ENCODE peak calls at places on chromosomes 12 and 14, in seven cellular contexts. N is Kasumi-1; U is RPMI7951; Q is kidney epithelial cell; E is glutamatergic neuron; L is activated CD4-positive, alpha-beta T cell treated with anti-CD3 and anti-CD28 coated beads, Interleukin-2, amount 50 U/mL, for 1 hour; S is Panc1. Z is an unnamed sample.

GRCh38 chr12:115012861-115013667 is 329.1 kb upstream of the TBX3 start:
- DNase-seq in Q (no peak), S (no peak), E (peak; percentile 16), L (no peak), N (no peak), U (no peak), Z (no peak)

GRCh38 chr12:1131811-1132224 is 140.8 kb downstream of the ERC1 start:
- DNase-seq in Q (no peak), S (no peak), E (no peak), U (peak; percentile 2), N (no peak), L (no peak), Z (no peak)

GRCh38 chr14:24082411-24083080 is 11.2 kb downstream of the CPNE6 start:
- DNase-seq in E (no peak), S (no peak), Q (no peak), U (no peak), N (no peak), L (no peak), Z (no peak)

GRCh38 chr12:122116707-122117535 is 38.4 kb downstream of the MLXIP start:
- DNase-seq in E (no peak), U (peak; percentile 49), S (no peak), N (no peak), Q (no peak), L (no peak), Z (no peak)

GRCh38 chr14:81166126-81166525 is 54.6 kb downstream of the GTF2A1 start:
- DNase-seq in L (no peak), N (no peak), U (no peak), Q (no peak), S (no peak), E (no peak), Z (no peak)

GRCh38 chr12:101813117-101813516 is 17.6 kb downstream of the GNPTAB start:
- DNase-seq in U (no peak), S (no peak), N (no peak), Q (no peak), E (no peak), L (no peak), Z (no peak)

GRCh38 chr12:63968685-63969084 is 124.2 kb downstream of the SRGAP1 start:
- DNase-seq in S (no peak), U (no peak), N (no peak), Q (no peak), L (no peak), E (no peak), Z (no peak)

GRCh38 chr12:20596036-20596435 is 99.1 kb upstream of the SLCO1C1 start:
- DNase-seq in E (no peak), U (no peak), S (no peak), Q (no peak), N (no peak), L (no peak), Z (no peak)

GRCh38 chr12:6171409-6172015 is 28.7 kb upstream of the CD9 start:
- DNase-seq in N (no peak), E (no peak), S (no peak), Q (no peak), L (no peak), U (no peak), Z (no peak)

GRCh38 chr12:57552692-57553321 is 3.0 kb downstream of the KIF5A start:
- DNase-seq in S (no peak), U (peak; percentile 48), Q (no peak), L (no peak), E (no peak), N (no peak), Z (no peak)

GRCh38 chr12:110750784-110751461 is 8.2 kb upstream of the PPP1CC start:
- DNase-seq in U (peak; percentile 82), N (no peak), E (no peak), S (no peak), Q (no peak), L (no peak), Z (no peak)

GRCh38 chr14:53967606-53968005 is 11.0 kb upstream of the BMP4 start:
- DNase-seq in Q (no peak), E (no peak), U (peak; percentile 16), L (no peak), S (no peak), N (no peak), Z (no peak)

GRCh38 chr12:78194448-78194847 is 363.8 kb downstream of the NAV3 start:
- DNase-seq in N (no peak), U (peak; percentile 82), Q (peak; percentile 23), E (no peak), S (no peak), L (no peak), Z (peak; percentile 83)

GRCh38 chr12:95740751-95741150 is 49.8 kb downstream of the NTN4 start:
- DNase-seq in S (no peak), L (no peak), E (no peak), U (no peak), N (no peak), Q (no peak), Z (no peak)

GRCh38 chr14:72495668-72496067 is 398.2 kb downstream of the DPF3 start:
- DNase-seq in U (peak; percentile 70), E (no peak), L (no peak), S (no peak), N (no peak), Q (no peak), Z (no peak)

GRCh38 chr12:64603183-64603841 is 7.0 kb upstream of the RASSF3 start:
- DNase-seq in N (no peak), E (no peak), Q (no peak), S (no peak), L (no peak), U (no peak), Z (no peak)

GRCh38 chr14:105377555-105378182 is 20.7 kb upstream of the TEX22 start:
- DNase-seq in U (no peak), Q (no peak), E (no peak), L (no peak), N (no peak), S (no peak), Z (no peak)

GRCh38 chr14:26394114-26394855 is 203.5 kb downstream of the NOVA1 start:
- DNase-seq in E (no peak), U (no peak), Q (no peak), S (peak; percentile 12), N (peak; percentile 10), L (no peak), Z (no peak)

GRCh38 chr12:53623986-53624385 is 2.2 kb downstream of the ATF7 start:
- DNase-seq in Q (no peak), N (no peak), U (peak; percentile 64), E (no peak), S (no peak), L (no peak), Z (no peak)

GRCh38 chr14:81091139-81091538 is 129.6 kb downstream of the GTF2A1 start:
- DNase-seq in N (no peak), L (no peak), S (no peak), E (no peak), U (no peak), Q (no peak), Z (no peak)

GRCh38 chr12:51901881-51902280 is 5.4 kb upstream of the ACVRL1 start:
- DNase-seq in N (no peak), L (no peak), S (no peak), U (no peak), Q (no peak), E (no peak), Z (no peak)

GRCh38 chr12:7905071-7905470 is 30.9 kb downstream of the SLC2A3 start:
- DNase-seq in L (no peak), N (no peak), Q (no peak), S (no peak), E (no peak), U (no peak), Z (no peak)